ENCODE peak calls at places on chromosomes 16 and 17, in five cellular contexts. A, M, K, C and Y are unnamed samples. For H3K4me1, the result is how much of the 10 kb centered on the place peaks cover.

GRCh38 chr17:21452377-21453143 is 76.4 kb downstream of the KCNJ12 start:
- DNase-seq in A (peak), K (peak), C (no peak), M (peak), Y (peak)

GRCh38 chr16:31258366-31258765 is 1.4 kb upstream of the ITGAM start:
- DNase-seq in K (peak), C (no peak), A (no peak), M (no peak), Y (no peak)

GRCh38 chr17:31499771-31500554 is 108.5 kb downstream of the RAB11FIP4 start:
- DNase-seq in K (peak), C (peak), M (no peak), A (peak), Y (peak)

GRCh38 chr17:36088559-36089376 is 1.2 kb downstream of the CCL3 start:
- DNase-seq in K (no peak), A (peak), M (no peak), C (no peak), Y (no peak)

GRCh38 chr17:13572581-13572980 is 29.1 kb downstream of the HS3ST3A1 start:
- DNase-seq in C (no peak), A (no peak), K (no peak), M (no peak), Y (no peak)

GRCh38 chr16:86072328-86073102 is 173.6 kb downstream of the IRF8 start:
- DNase-seq in K (no peak), C (peak), A (peak), M (peak), Y (peak)

GRCh38 chr17:39671651-39672521 is 3.6 kb downstream of the PNMT start:
- DNase-seq in K (peak), A (peak), C (no peak), M (peak), Y (peak)

GRCh38 chr16:49049191-49049590 is 232.4 kb downstream of the CBLN1 start:
- DNase-seq in A (no peak), C (no peak), K (no peak), M (no peak), Y (no peak)

GRCh38 chr17:75844530-75845057 is 390 bp upstream of the UNC13D start:
- DNase-seq in K (peak), A (no peak), C (peak), M (peak), Y (no peak)

GRCh38 chr16:88649924-88650748 is 717 bp downstream of the CYBA start:
- DNase-seq in C (no peak), A (peak), M (peak), K (peak), Y (peak)

GRCh38 chr17:30363715-30364202 is 15.0 kb upstream of the CPD start:
- DNase-seq in C (peak), A (no peak), K (peak), M (peak), Y (no peak)

DNA sequence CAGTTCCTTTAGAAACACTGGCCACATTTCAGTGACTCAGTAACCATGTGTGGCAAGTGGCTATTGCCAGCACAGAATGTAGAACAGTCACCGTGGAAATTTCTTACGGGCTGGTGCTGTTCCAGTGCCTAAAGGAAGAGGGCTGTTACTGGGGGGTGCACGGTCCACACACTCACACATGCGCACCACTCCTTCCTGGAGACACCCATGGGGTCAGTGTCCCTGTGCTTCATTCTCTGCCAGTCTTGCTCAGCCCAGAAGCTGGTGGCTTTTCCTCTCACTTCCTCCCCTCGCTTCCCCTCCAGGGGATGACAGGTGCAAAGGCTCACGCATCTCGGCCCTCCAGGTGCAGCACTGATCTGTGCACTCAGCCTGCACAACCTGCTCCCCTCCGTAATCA is 115.6 kb downstream of the CCDC182 start:
- DNase-seq in A (no peak), C (no peak), K (peak), M (no peak), Y (no peak)
- H3K4me3 ChIP-seq in A (no peak), C (no peak), K (no peak), M (no peak), Y (no peak)

GRCh38 chr17:19645608-19646250 is 2.8 kb upstream of the ALDH3A2 start:
- DNase-seq in C (peak), K (peak), M (peak), A (peak), Y (peak)
- H3K4me1 ChIP-seq in C (half or more), K (under half), M (under half), A (under half), Y (under half)

DNA sequence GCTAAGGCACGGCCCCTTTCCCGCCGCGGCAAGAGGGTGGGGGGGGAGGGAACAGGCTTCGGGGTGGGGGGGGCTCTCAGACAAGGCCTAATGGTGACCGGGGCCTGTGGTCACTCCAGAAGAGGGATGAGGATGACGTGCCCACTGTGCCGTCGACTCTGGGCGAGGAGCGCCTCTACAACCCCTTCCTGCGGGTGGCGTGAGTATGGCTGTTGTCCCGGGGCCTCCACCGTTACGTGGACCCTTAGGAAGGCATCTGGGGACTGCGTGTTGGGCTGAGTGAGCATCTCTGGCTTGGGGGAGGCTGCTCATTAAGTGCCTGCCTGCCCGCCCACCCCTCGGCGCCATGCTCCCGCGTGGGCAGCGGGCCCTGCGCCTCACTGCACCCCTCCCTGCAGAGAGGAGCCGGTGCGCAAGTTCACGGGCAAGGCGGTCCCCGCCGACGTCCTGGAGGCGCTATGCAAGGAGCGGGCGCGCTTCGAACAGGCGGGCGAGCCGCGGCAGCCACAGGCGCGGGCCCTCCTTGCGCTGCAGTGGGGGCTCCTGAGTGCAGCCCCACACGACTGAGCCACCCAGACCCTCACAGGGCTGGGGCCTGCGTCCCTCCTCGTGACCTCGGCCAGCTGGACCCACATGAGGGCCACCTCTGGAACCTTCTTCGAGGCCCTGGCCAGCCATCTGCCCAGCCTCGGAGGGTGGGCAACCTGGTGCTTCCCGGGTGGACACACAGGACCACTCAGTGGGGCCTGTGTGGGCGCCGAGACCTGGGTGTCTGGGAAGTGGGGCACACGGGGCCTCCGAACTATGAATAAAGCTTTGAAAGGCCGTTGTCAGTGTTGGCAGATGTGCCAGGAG is 2.2 kb downstream of the HAGHL start:
- DNase-seq in A (no peak), C (no peak), M (no peak), K (peak), Y (no peak)
- H3K4me3 ChIP-seq in A (peak), C (no peak), M (no peak), K (no peak), Y (no peak)

DNA sequence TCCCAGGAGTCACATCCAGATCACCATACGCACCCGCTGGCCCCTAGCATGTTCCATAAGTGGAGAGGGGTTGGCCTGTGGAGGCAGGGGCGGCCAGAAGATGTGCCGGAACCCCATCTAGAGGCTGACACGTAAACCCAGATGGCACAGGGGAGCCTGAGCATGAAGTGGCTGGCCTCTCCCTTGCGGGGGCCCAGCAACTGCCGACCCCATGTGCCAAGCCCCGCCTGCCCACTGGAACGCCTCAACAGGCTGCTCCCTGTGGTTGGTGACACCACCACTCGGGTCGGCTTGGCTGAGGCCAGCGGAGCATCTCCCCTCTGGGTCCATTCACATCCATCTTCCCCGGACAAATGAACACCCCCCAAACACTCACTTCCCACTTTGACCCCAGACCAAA is 9.5 kb downstream of the BCAR1 start:
- DNase-seq in M (no peak), A (no peak), C (no peak), K (no peak), Y (no peak)
- H3K4me1 ChIP-seq in M (under half), A (under half), C (under half), K (half or more), Y (half or more)

GRCh38 chr16:73232555-73233422 is 184.9 kb upstream of the ZFHX3 start:
- DNase-seq in M (no peak), A (no peak), C (no peak), K (no peak), Y (peak)

GRCh38 chr16:73231379-73231778 is 183.5 kb upstream of the ZFHX3 start:
- DNase-seq in M (no peak), K (no peak), A (no peak), C (no peak), Y (no peak)

GRCh38 chr16:73233423-73233762 is 185.5 kb upstream of the ZFHX3 start:
- DNase-seq in A (no peak), M (no peak), C (no peak), K (no peak), Y (no peak)

GRCh38 chr16:73230651-73231050 is 182.7 kb upstream of the ZFHX3 start:
- DNase-seq in A (no peak), C (no peak), K (no peak), M (no peak), Y (no peak)

GRCh38 chr16:73231969-73232554 is 184.1 kb upstream of the ZFHX3 start:
- DNase-seq in M (no peak), A (no peak), C (no peak), K (no peak), Y (peak)
- H3K4me3 ChIP-seq in M (no peak), A (no peak), C (no peak), K (peak), Y (no peak)

GRCh38 chr17:28944862-28945741 is 6.2 kb downstream of the PHF12 start:
- DNase-seq in M (no peak), C (no peak), K (no peak), A (no peak), Y (peak)
- H3K4me1 ChIP-seq in M (half or more), C (under half), K (half or more), A (under half), Y (under half)

DNA sequence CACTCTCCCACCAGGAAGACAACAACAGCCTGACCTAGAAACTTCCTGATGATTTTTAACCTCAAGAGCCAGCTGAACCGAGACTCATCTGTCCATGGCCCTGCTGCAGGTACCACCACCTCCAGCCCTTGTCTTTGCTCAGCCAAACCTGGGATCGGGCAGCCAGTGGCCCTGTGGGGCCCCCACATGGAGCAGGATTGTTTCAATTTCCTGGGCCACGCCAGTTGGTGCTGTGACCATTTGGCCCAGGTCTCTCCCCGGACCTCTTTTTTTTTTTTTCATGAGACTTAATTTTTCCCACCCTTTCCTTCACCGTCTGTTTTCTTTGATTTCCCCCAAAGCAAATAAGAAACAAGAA is 8.3 kb upstream of the HOXB2 start:
- DNase-seq in C (no peak), A (no peak), M (no peak), K (no peak), Y (no peak)
- H3K4me3 ChIP-seq in C (no peak), A (no peak), M (no peak), K (peak), Y (peak)

GRCh38 chr17:48834973-48835372 is 4.1 kb downstream of the CALCOCO2 start:
- DNase-seq in K (no peak), M (no peak), A (no peak), C (no peak), Y (no peak)
- H3K4me1 ChIP-seq in K (half or more), M (half or more), A (under half), C (under half), Y (under half)

GRCh38 chr17:7441202-7441705 is 1.9 kb downstream of the FGF11 start:
- DNase-seq in A (no peak), K (no peak), C (no peak), M (no peak), Y (no peak)
- H3K4me3 ChIP-seq in A (peak), K (no peak), C (no peak), M (no peak), Y (peak)

GRCh38 chr17:7841309-7841621 is 7.2 kb downstream of the KDM6B start:
- DNase-seq in A (no peak), K (no peak), M (no peak), C (no peak), Y (peak)
- H3K4me1 ChIP-seq in A (under half), K (half or more), M (half or more), C (under half), Y (under half)